ENCODE peak calls at places on chromosomes 2 and 18, in ten cellular contexts. F is Peyer's patch, J is spleen, T is ovary, R is cardiac muscle cell, Q is neural progenitor cell, A is WERI-Rb-1, P is pancreas, N is breast epithelium, W is PC-3. E is an unnamed sample. For H3K36me3, the result is how much of the 10 kb centered on the place peaks cover.

GRCh38 chr18:80033181-80034067 is 810 bp upstream of the RBFA start:
- DNase-seq in P (no peak), Q (no peak), F (peak), T (no peak), N (peak), A (no peak), W (peak), J (no peak), R (peak), E (no peak)

GRCh38 chr2:90069290-90069894 is 1377.9 kb downstream of the RPIA start:
- DNase-seq in Q (no peak), R (peak), J (no peak), W (peak), A (peak), F (no peak), T (no peak), P (peak), N (no peak), E (peak)

GRCh38 chr2:17607379-17607778 is 66.9 kb downstream of the VSNL1 start:
- DNase-seq in J (no peak), Q (no peak), R (no peak), A (no peak), N (no peak), T (no peak), W (no peak), F (no peak), P (no peak), E (no peak)

GRCh38 chr2:38387887-38388286 is 10.8 kb upstream of the ATL2 start:
- DNase-seq in R (no peak), J (no peak), A (no peak), W (no peak), Q (no peak), T (no peak), P (no peak), F (no peak), N (no peak), E (no peak)

GRCh38 chr18:46256078-46256477 is 151.9 kb downstream of the HAUS1 start:
- DNase-seq in Q (no peak), W (no peak), T (no peak), N (no peak), J (no peak), P (no peak), A (no peak), F (no peak), R (no peak), E (no peak)

GRCh38 chr18:24490545-24490944 is 30.1 kb downstream of the HRH4 start:
- DNase-seq in Q (no peak), N (no peak), W (no peak), T (no peak), A (no peak), F (no peak), R (peak), P (no peak), J (no peak), E (peak)

GRCh38 chr2:173401716-173402326 is 47.1 kb downstream of the CDCA7 start:
- DNase-seq in W (peak), T (no peak), R (peak), A (no peak), F (no peak), N (no peak), Q (peak), J (no peak), P (no peak), E (no peak)

GRCh38 chr2:134379293-134379692 is 125.4 kb downstream of the MGAT5 start:
- DNase-seq in R (no peak), N (no peak), T (no peak), Q (no peak), J (no peak), A (no peak), F (no peak), W (no peak), P (no peak), E (no peak)

GRCh38 chr2:85724731-85725181 is 29.0 kb upstream of the ATOH8 start:
- DNase-seq in F (no peak), J (no peak), N (no peak), P (no peak), T (no peak), Q (no peak), W (no peak), A (peak), R (no peak), E (no peak)

GRCh38 chr2:101012706-101013181 is 10.7 kb downstream of the RPL31 start:
- DNase-seq in F (peak), R (peak), A (no peak), T (peak), N (no peak), Q (peak), W (peak), P (peak), J (no peak), E (peak)

GRCh38 chr2:8740136-8740535 is 58.3 kb downstream of the ID2 start:
- DNase-seq in R (no peak), Q (no peak), A (no peak), T (no peak), W (no peak), F (no peak), N (no peak), J (no peak), P (no peak), E (no peak)

GRCh38 chr2:10265328-10266132 is 37.2 kb upstream of the HPCAL1 start:
- DNase-seq in N (no peak), P (no peak), Q (no peak), A (no peak), W (no peak), J (peak), T (no peak), F (no peak), R (no peak), E (no peak)

GRCh38 chr2:111618577-111618930 is 265.4 kb downstream of the ANAPC1 start:
- DNase-seq in P (no peak), N (no peak), T (no peak), A (no peak), W (no peak), J (peak), F (no peak), Q (no peak), R (no peak), E (no peak)

GRCh38 chr2:189060096-189060642 is 86.0 kb downstream of the COL3A1 start:
- DNase-seq in J (no peak), A (no peak), W (peak), R (no peak), F (no peak), T (no peak), P (no peak), Q (no peak), N (no peak), E (no peak)

GRCh38 chr2:216866515-216867095 is 6.7 kb upstream of the TNP1 start:
- DNase-seq in N (no peak), J (no peak), Q (no peak), A (no peak), P (no peak), W (no peak), T (no peak), F (no peak), R (no peak), E (no peak)

GRCh38 chr2:186544255-186544675 is 45.6 kb upstream of the ITGAV start:
- DNase-seq in R (peak), Q (peak), J (no peak), P (no peak), T (no peak), A (no peak), N (no peak), W (peak), F (no peak), E (no peak)

GRCh38 chr2:151562398-151562797 is 152.7 kb downstream of the RIF1 start:
- DNase-seq in F (no peak), Q (no peak), P (no peak), R (no peak), T (no peak), A (no peak), W (no peak), N (no peak), J (no peak), E (no peak)

GRCh38 chr18:53862921-53863320 is 361.5 kb downstream of the MBD2 start:
- DNase-seq in T (no peak), J (no peak), W (no peak), A (no peak), N (no peak), R (peak), P (no peak), Q (no peak), F (no peak), E (no peak)

GRCh38 chr18:58819051-58819450 is 45.6 kb upstream of the ZNF532 start:
- DNase-seq in F (no peak), J (no peak), T (no peak), R (no peak), N (no peak), P (no peak), Q (no peak), W (no peak), A (no peak), E (no peak)

GRCh38 chr2:162928356-162928755 is 89.8 kb upstream of the KCNH7 start:
- DNase-seq in P (no peak), T (no peak), R (no peak), J (no peak), N (no peak), W (peak), A (no peak), F (no peak), Q (no peak), E (no peak)

GRCh38 chr2:85933753-85934594 is 45.2 kb upstream of the ST3GAL5 start:
- DNase-seq in P (no peak), J (no peak), R (peak), T (no peak), A (no peak), W (no peak), F (no peak), Q (no peak), N (no peak), E (no peak)

GRCh38 chr2:135121016-135121657 is 69.0 kb downstream of the RAB3GAP1 start:
- DNase-seq in W (no peak), P (no peak), F (no peak), T (no peak), J (no peak), A (no peak), Q (no peak), N (no peak), R (no peak), E (no peak)

GRCh38 chr2:221671515-221671914 is 99.4 kb upstream of the EPHA4 start:
- DNase-seq in T (no peak), N (no peak), R (no peak), Q (no peak), J (no peak), W (peak), A (no peak), P (no peak), F (no peak), E (no peak)

GRCh38 chr2:37621199-37621598 is 50.2 kb downstream of the CDC42EP3 start:
- DNase-seq in J (no peak), Q (no peak), A (no peak), N (no peak), F (no peak), W (no peak), T (no peak), R (no peak), P (no peak), E (no peak)

GRCh38 chr2:160257015-160257741 is 57.1 kb upstream of the ITGB6 start:
- DNase-seq in F (no peak), W (peak), N (no peak), R (no peak), J (no peak), P (peak), Q (no peak), T (no peak), A (no peak), E (no peak)

GRCh38 chr2:19674051-19675002 is 227.5 kb downstream of the TTC32 start:
- DNase-seq in N (no peak), Q (no peak), F (no peak), A (no peak), R (no peak), J (no peak), P (no peak), T (no peak), W (no peak), E (no peak)

GRCh38 chr2:168649105-168649504 is 153.3 kb upstream of the NOSTRIN start:
- DNase-seq in P (no peak), W (no peak), Q (no peak), J (no peak), F (no peak), T (no peak), R (peak), A (no peak), N (no peak), E (no peak)

GRCh38 chr2:85655961-85656403 is 12.0 kb downstream of the SFTPB start:
- DNase-seq in W (no peak), N (no peak), T (no peak), P (no peak), J (no peak), Q (no peak), F (no peak), A (no peak), R (no peak), E (no peak)

GRCh38 chr2:167652401-167652800 is 595.0 kb downstream of the STK39 start:
- DNase-seq in A (no peak), P (no peak), T (no peak), J (no peak), W (no peak), F (no peak), Q (no peak), R (no peak), N (no peak), E (no peak)

GRCh38 chr18:3655637-3656050 is 205.7 kb downstream of the TGIF1 start:
- DNase-seq in N (no peak), Q (no peak), P (no peak), J (no peak), R (no peak), T (no peak), W (no peak), A (no peak), F (no peak), E (no peak)

GRCh38 chr18:35513181-35513932 is 15.6 kb upstream of the INO80C start:
- DNase-seq in T (no peak), R (peak), A (no peak), Q (peak), F (no peak), N (peak), P (peak), W (peak), J (no peak), E (no peak)

GRCh38 chr2:173590278-173590811 is 235.7 kb downstream of the CDCA7 start:
- DNase-seq in F (no peak), W (peak), P (peak), N (peak), R (peak), Q (no peak), J (no peak), T (no peak), A (no peak), E (peak)

GRCh38 chr2:112642961-112643360 is 2.8 kb upstream of the SLC20A1 start:
- DNase-seq in R (no peak), T (no peak), F (no peak), W (no peak), N (no peak), P (no peak), A (no peak), Q (no peak), J (no peak), E (no peak)

GRCh38 chr18:75854174-75854573 is 426.7 kb upstream of the SMIM21 start:
- DNase-seq in Q (peak), W (peak), N (no peak), R (no peak), T (no peak), F (no peak), P (no peak), J (no peak), A (peak), E (peak)
- TF ChIP-seq CTCF in Q (peak), W (peak), N (no peak), R (no peak), T (no peak), F (no peak), P (no peak), J (no peak), A (peak), E (peak)

GRCh38 chr2:117936871-117937428 is 76.9 kb downstream of the CCDC93 start:
- DNase-seq in Q (peak), F (no peak), N (no peak), P (no peak), J (no peak), W (no peak), R (peak), T (no peak), A (peak), E (no peak)

GRCh38 chr2:117938611-117939010 is 75.3 kb downstream of the CCDC93 start:
- DNase-seq in P (no peak), F (no peak), A (no peak), J (no peak), R (no peak), T (no peak), W (no peak), N (no peak), Q (peak), E (no peak)

GRCh38 chr2:117933884-117934354 is 80.0 kb downstream of the CCDC93 start:
- DNase-seq in J (no peak), Q (no peak), P (no peak), R (no peak), F (no peak), T (no peak), N (no peak), W (peak), A (no peak), E (no peak)

GRCh38 chr2:117935436-117935835 is 78.4 kb downstream of the CCDC93 start:
- DNase-seq in A (peak), T (no peak), J (no peak), N (no peak), W (no peak), P (no peak), Q (peak), F (no peak), R (no peak), E (no peak)

GRCh38 chr2:117935954-117936353 is 77.9 kb downstream of the CCDC93 start:
- DNase-seq in T (no peak), P (no peak), F (no peak), A (no peak), Q (no peak), N (no peak), J (no peak), W (no peak), R (no peak), E (no peak)
- H3K36me3 ChIP-seq in T (under half), P (under half), F (under half), A (under half), Q (under half), N (under half), J (half or more), W (half or more), R (under half), E (under half)

GRCh38 chr18:498901-499300 is 1.6 kb downstream of the COLEC12 start:
- DNase-seq in Q (no peak), W (no peak), T (no peak), R (no peak), F (no peak), P (no peak), J (no peak), A (no peak), N (no peak), E (no peak)

GRCh38 chr18:500556-501405 is at the start of gene COLEC12:
- DNase-seq in P (peak), Q (peak), N (no peak), R (peak), W (no peak), A (peak), F (no peak), J (no peak), T (no peak), E (no peak)

GRCh38 chr18:499351-500229 is 911 bp downstream of the COLEC12 start:
- DNase-seq in W (peak), Q (peak), F (no peak), N (no peak), R (peak), T (no peak), J (no peak), A (peak), P (no peak), E (peak)

GRCh38 chr18:501406-501714 is 859 bp upstream of the COLEC12 start:
- DNase-seq in Q (peak), W (no peak), P (no peak), T (no peak), F (no peak), R (no peak), A (no peak), J (no peak), N (no peak), E (no peak)

DNA sequence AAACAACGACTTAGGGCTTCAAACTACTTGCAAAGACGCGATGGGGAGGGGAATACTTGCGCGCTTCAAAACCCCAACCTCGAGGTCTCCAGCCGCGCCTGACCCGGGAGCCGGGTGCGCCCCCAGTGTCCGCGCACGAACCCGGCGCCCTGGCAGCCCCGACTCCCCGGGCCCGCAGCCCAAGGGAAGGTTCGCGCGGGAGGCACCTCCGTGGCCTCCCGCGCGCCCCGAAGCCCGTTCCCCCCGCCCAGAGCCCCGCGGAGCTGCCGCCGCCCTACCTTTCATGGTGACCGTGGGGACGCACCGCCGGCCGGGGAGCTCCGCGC is 308 bp downstream of the COLEC12 start:
- DNase-seq in W (no peak), F (no peak), T (no peak), Q (peak), R (peak), J (no peak), P (no peak), N (no peak), A (no peak), E (no peak)
- TF ChIP-seq CTCF in W (no peak), F (no peak), T (no peak), Q (peak), R (peak), J (no peak), P (no peak), N (no peak), A (no peak), E (no peak)

DNA sequence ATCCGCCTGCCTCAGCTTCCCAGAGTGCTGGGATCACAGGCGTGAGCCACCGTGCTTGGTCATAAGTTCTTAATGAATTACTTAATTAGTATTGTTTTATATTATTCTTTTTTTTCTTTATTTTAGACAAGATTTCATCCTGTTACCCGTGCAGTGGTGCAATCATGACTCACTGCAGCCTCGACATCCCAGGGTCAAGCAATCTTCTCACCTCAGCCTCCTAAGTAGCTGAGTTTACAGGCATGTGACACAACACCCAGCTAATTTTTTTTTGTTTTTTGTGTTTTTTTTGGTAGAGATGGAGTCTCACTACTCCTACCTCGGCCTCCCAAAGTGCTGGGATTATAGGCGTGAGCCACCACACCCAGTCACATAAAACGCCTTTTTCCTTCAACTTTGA is 17.3 kb downstream of the C2orf42 start:
- DNase-seq in P (no peak), W (no peak), Q (no peak), F (no peak), T (no peak), J (no peak), N (no peak), R (peak), A (no peak), E (no peak)
- H3K36me3 ChIP-seq in P (under half), W (under half), Q (under half), F (under half), T (under half), J (half or more), N (under half), R (under half), A (half or more), E (under half)

GRCh38 chr2:226720948-226721347 is 78.7 kb downstream of the IRS1 start:
- DNase-seq in R (no peak), F (no peak), N (no peak), A (no peak), W (no peak), J (no peak), Q (peak), P (no peak), T (no peak), E (peak)
- TF ChIP-seq CTCF in R (no peak), F (no peak), N (no peak), A (no peak), W (no peak), J (no peak), Q (no peak), P (no peak), T (no peak), E (no peak)

E was measured in BE2C.